ENCODE peak calls at places on chromosomes 12 and 14, in ten cellular contexts. E is GM23248, Y is adipocyte, M is fibroblast of lung, O is ovary, C is PC-9, T is HAP-1, Q is keratinocyte, K is tibial artery, N is spleen. V is an unnamed sample.
A peak's percentile ranks its signal among the peaks of the same experiment; 100 is the strongest.

GRCh38 chr12:45986646-45987338 is 3.6 kb downstream of the SCAF11 start:
- DNase-seq in E (peak; percentile 35), Y (no peak), M (peak; percentile 37), O (no peak), C (no peak), T (no peak), Q (no peak), K (no peak), N (no peak), V (no peak)

GRCh38 chr12:64189530-64189929 is 32.6 kb downstream of the KICS2 start:
- DNase-seq in E (no peak), Y (no peak), M (no peak), O (no peak), C (no peak), T (no peak), Q (no peak), K (no peak), N (no peak), V (no peak)

GRCh38 chr14:23405096-23405495 is 3.0 kb downstream of the MYH6 start:
- DNase-seq in E (no peak), Y (no peak), M (no peak), O (no peak), C (no peak), T (no peak), Q (no peak), K (no peak), N (no peak), V (no peak)

GRCh38 chr14:20379743-20380142 is 33.6 kb downstream of the TEP1 start:
- DNase-seq in E (no peak), Y (no peak), M (no peak), O (no peak), C (no peak), T (no peak), Q (no peak), K (no peak), N (no peak), V (no peak)

GRCh38 chr12:8078400-8078799 is 3.7 kb upstream of the NECAP1 start:
- DNase-seq in E (peak; percentile 69), Y (peak; percentile 78), M (peak; percentile 73), O (peak; percentile 19), C (peak; percentile 62), T (peak; percentile 50), Q (no peak), K (no peak), N (no peak), V (peak; percentile 66)

GRCh38 chr14:95322646-95323045 is 2.9 kb upstream of the CLMN start:
- DNase-seq in E (peak; percentile 37), Y (peak; percentile 73), M (no peak), O (no peak), C (peak; percentile 69), T (no peak), Q (peak; percentile 60), K (no peak), N (no peak), V (peak; percentile 56)

GRCh38 chr12:29301114-29301513 is 79.9 kb downstream of the ERGIC2 start:
- DNase-seq in E (no peak), Y (no peak), M (no peak), O (no peak), C (no peak), T (no peak), Q (no peak), K (no peak), N (no peak), V (no peak)

GRCh38 chr12:114245555-114245954 is 160.4 kb downstream of the TBX5 start:
- DNase-seq in E (peak; percentile 73), Y (no peak), M (no peak), O (no peak), C (no peak), T (no peak), Q (no peak), K (no peak), N (no peak), V (no peak)

GRCh38 chr14:99575043-99576023 is 28.7 kb downstream of the CCDC85C start:
- DNase-seq in E (peak; percentile 41), Y (no peak), M (peak; percentile 53), O (peak; percentile 63), C (peak; percentile 76), T (peak; percentile 37), Q (peak; percentile 89), K (no peak), N (no peak), V (no peak)

GRCh38 chr12:107318804-107319535 is 225.6 kb upstream of the CRY1 start:
- DNase-seq in E (peak; percentile 67), Y (peak; percentile 62), M (peak; percentile 79), O (no peak), C (no peak), T (peak; percentile 41), Q (no peak), K (no peak), N (peak; percentile 74), V (no peak)

GRCh38 chr12:80936642-80937390 is 918 bp downstream of the LIN7A start:
- DNase-seq in E (peak; percentile 68), Y (peak; percentile 72), M (peak; percentile 64), O (peak; percentile 50), C (no peak), T (peak; percentile 66), Q (no peak), K (peak; percentile 67), N (peak; percentile 88), V (no peak)

GRCh38 chr12:87165733-87166375 is 863.3 kb downstream of the C12orf50 start:
- DNase-seq in E (no peak), Y (no peak), M (no peak), O (no peak), C (no peak), T (no peak), Q (no peak), K (no peak), N (peak; percentile 32), V (no peak)

GRCh38 chr12:130220361-130220760 is 58.1 kb downstream of the FZD10 start:
- DNase-seq in E (no peak), Y (no peak), M (no peak), O (no peak), C (no peak), T (no peak), Q (no peak), K (no peak), N (no peak), V (no peak)

DNA sequence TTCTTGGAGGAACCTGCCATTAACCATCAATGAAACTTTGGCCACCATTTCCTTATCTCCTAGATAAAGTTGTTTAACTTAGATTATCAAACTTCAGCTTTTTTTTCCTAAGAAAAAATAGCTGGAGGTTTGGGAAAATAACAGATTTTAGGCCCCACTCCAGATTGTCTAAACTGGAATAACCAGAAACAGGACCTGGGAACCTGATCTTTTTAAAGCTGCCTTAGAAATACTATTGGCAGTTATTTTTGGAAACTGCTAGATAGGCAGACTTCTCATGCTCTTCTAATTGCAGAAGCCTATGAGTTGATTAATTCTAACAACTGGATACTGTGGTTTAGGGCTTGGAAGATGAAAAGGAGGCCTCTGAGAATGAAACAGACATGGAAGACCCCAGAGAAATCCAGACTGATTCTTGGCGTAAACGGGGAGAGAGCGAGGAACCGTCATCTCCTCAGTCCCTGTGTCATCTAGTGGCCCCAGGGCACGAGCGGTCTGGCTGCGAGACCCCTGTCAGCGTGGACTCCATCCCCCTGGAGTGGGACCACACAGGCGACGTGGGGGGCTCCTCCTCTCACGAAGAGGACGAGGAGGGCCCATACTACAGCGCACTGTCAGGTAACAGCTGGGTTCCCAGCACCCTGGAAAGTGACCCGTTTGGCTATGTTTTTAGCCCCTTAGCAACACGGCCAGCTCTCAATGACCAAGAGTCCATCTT is 80.2 kb downstream of the ESR2 start:
- DNase-seq in E (no peak), Y (no peak), M (no peak), O (no peak), C (no peak), T (no peak), Q (no peak), K (no peak), N (no peak), V (no peak)
- H3K36me3 ChIP-seq in E (no peaks in the 10 kb centered on the region), Y (peaks cover 76% of the 10 kb centered on the region), M (no peaks in the 10 kb centered on the region), O (no peaks in the 10 kb centered on the region), C (no peaks in the 10 kb centered on the region), T (peaks cover 29% of the 10 kb centered on the region), Q (peaks cover 22% of the 10 kb centered on the region), K (peaks cover 94% of the 10 kb centered on the region), N (peaks cover 74% of the 10 kb centered on the region), V (peaks cover 58% of the 10 kb centered on the region)

DNA sequence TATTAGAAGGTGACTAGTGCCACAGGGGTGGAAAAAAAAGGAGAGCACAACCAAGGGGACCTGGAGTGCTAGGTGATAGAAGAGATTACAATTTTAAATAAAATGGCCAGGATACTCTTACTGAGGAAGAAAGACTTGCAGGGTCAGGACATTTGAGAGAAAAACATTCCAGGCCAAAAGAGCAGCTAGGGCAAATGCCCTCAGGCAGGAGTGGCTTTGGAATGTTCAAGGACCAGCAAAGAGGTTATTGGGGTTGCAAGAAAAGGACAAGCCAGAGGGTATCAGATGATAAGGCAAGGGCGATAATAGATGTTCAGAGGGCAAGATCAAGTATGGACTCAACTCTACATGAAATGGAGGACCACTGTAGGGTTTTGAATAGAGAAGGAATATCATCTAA is 146.4 kb downstream of the KIF21A start:
- DNase-seq in E (no peak), Y (no peak), M (no peak), O (no peak), C (no peak), T (peak; percentile 10), Q (no peak), K (no peak), N (no peak), V (no peak)
- H3K36me3 ChIP-seq in E (no peaks in the 10 kb centered on the region), Y (peaks cover 4% of the 10 kb centered on the region), M (no peaks in the 10 kb centered on the region), O (no peaks in the 10 kb centered on the region), C (no peaks in the 10 kb centered on the region), T (no peaks in the 10 kb centered on the region), Q (no peaks in the 10 kb centered on the region), K (no peaks in the 10 kb centered on the region), N (no peaks in the 10 kb centered on the region), V (no peaks in the 10 kb centered on the region)

GRCh38 chr14:58647777-58648176 is 10.0 kb downstream of the DACT1 start:
- DNase-seq in E (no peak), Y (no peak), M (no peak), O (no peak), C (no peak), T (no peak), Q (no peak), K (no peak), N (no peak), V (no peak)

GRCh38 chr14:58650857-58651256 is 13.1 kb downstream of the DACT1 start:
- DNase-seq in E (no peak), Y (no peak), M (no peak), O (no peak), C (no peak), T (no peak), Q (no peak), K (no peak), N (no peak), V (no peak)

GRCh38 chr14:58643366-58643765 is 5.6 kb downstream of the DACT1 start:
- DNase-seq in E (no peak), Y (no peak), M (no peak), O (no peak), C (no peak), T (no peak), Q (no peak), K (no peak), N (no peak), V (no peak)

GRCh38 chr14:58645641-58646040 is 7.9 kb downstream of the DACT1 start:
- DNase-seq in E (no peak), Y (no peak), M (no peak), O (no peak), C (no peak), T (no peak), Q (no peak), K (no peak), N (no peak), V (no peak)

GRCh38 chr14:58646479-58646878 is 8.7 kb downstream of the DACT1 start:
- DNase-seq in E (no peak), Y (no peak), M (no peak), O (no peak), C (no peak), T (no peak), Q (no peak), K (no peak), N (no peak), V (no peak)
- H3K36me3 ChIP-seq in E (peaks cover 40% of the 10 kb centered on the region), Y (peaks cover 4% of the 10 kb centered on the region), M (peaks cover 3% of the 10 kb centered on the region), O (no peaks in the 10 kb centered on the region), C (no peaks in the 10 kb centered on the region), T (peaks cover 31% of the 10 kb centered on the region), Q (no peaks in the 10 kb centered on the region), K (peaks cover 47% of the 10 kb centered on the region), N (peaks cover 20% of the 10 kb centered on the region), V (no peaks in the 10 kb centered on the region)

GRCh38 chr12:120131116-120131515 is 14.6 kb upstream of the RAB35 start:
- DNase-seq in E (no peak), Y (no peak), M (no peak), O (no peak), C (no peak), T (no peak), Q (no peak), K (no peak), N (no peak), V (no peak)
- H3K36me3 ChIP-seq in E (peaks cover 56% of the 10 kb centered on the region), Y (peaks cover 96% of the 10 kb centered on the region), M (peaks cover 41% of the 10 kb centered on the region), O (peaks cover 3% of the 10 kb centered on the region), C (peaks cover 5% of the 10 kb centered on the region), T (peaks cover 94% of the 10 kb centered on the region), Q (peaks cover 57% of the 10 kb centered on the region), K (peaks cover 96% of the 10 kb centered on the region), N (peaks cover 99% of the 10 kb centered on the region), V (peaks cover 92% of the 10 kb centered on the region)